ENCODE peak calls at places on chromosomes 12 and 14, in four cellular contexts. H is left ventricle myocardium inferior, M is heart right ventricle, P is K562. X is an unnamed sample.

GRCh38 chr12:70847871-70848270 is 72.7 kb downstream of the PTPRR start:
- DNase-seq in H (no peak), M (no peak), P (no peak), X (no peak)

GRCh38 chr12:19311165-19311564 is 128.1 kb upstream of the AEBP2 start:
- DNase-seq in H (no peak), M (no peak), P (no peak), X (no peak)

GRCh38 chr12:26719852-26720251 is 113.1 kb downstream of the ITPR2 start:
- DNase-seq in H (no peak), M (no peak), P (no peak), X (no peak)

GRCh38 chr14:45144658-45145057 is 8.9 kb downstream of the FANCM start:
- DNase-seq in H (no peak), M (no peak), P (no peak), X (no peak)

GRCh38 chr12:83183132-83183531 is 496.4 kb downstream of the TMTC2 start:
- DNase-seq in H (no peak), M (no peak), P (no peak), X (no peak)

GRCh38 chr12:90058721-90059120 is 350.1 kb upstream of the ATP2B1 start:
- DNase-seq in H (no peak), M (no peak), P (no peak), X (no peak)

GRCh38 chr12:27988594-27989233 is 16.2 kb upstream of the PTHLH start:
- DNase-seq in H (no peak), M (no peak), P (no peak), X (no peak)

GRCh38 chr14:74015178-74015577 is 3.9 kb downstream of the ENTPD5 start:
- DNase-seq in H (no peak), M (no peak), P (no peak), X (no peak)

GRCh38 chr14:68283378-68284123 is 464.0 kb downstream of the RAD51B start:
- DNase-seq in H (peak; percentile 29), M (peak; percentile 32), P (no peak), X (peak; percentile 58)

GRCh38 chr14:85281921-85282320 is 248.0 kb upstream of the FLRT2 start:
- DNase-seq in H (no peak), M (no peak), P (no peak), X (no peak)

GRCh38 chr12:93572712-93573551 is 457 bp downstream of the SOCS2 start:
- DNase-seq in H (peak; percentile 32), M (peak; percentile 53), P (peak; percentile 59), X (no peak)

GRCh38 chr12:106064622-106065021 is 74.1 kb downstream of the NUAK1 start:
- DNase-seq in H (no peak), M (no peak), P (no peak), X (no peak)

GRCh38 chr12:131085816-131086591 is 132.3 kb downstream of the ADGRD1 start:
- DNase-seq in H (no peak), M (no peak), P (no peak), X (no peak)

GRCh38 chr12:61860439-61860838 is 399.8 kb upstream of the USP15 start:
- DNase-seq in H (no peak), M (no peak), P (no peak), X (no peak)

GRCh38 chr14:105052110-105052458 is 13.1 kb downstream of the GPR132 start:
- DNase-seq in H (no peak), M (no peak), P (no peak), X (no peak)

GRCh38 chr12:129662184-129662583 is 241.6 kb downstream of the TMEM132D start:
- DNase-seq in H (no peak), M (no peak), P (no peak), X (no peak)

GRCh38 chr12:108193922-108194321 is 64.8 kb downstream of the WSCD2 start:
- DNase-seq in H (no peak), M (no peak), P (peak; percentile 61), X (peak; percentile 17)

GRCh38 chr12:113190761-113191160 is 5.2 kb downstream of the RITA1 start:
- DNase-seq in H (no peak), M (no peak), P (peak; percentile 88), X (no peak)

GRCh38 chr12:48958049-48958388 is 732 bp upstream of the ARF3 start:
- DNase-seq in H (no peak), M (no peak), P (no peak), X (no peak)

GRCh38 chr14:20551606-20552005 is 9.2 kb downstream of the RNASE9 start:
- DNase-seq in H (no peak), M (no peak), P (no peak), X (no peak)

GRCh38 chr12:24798335-24798734 is 150.6 kb downstream of the BCAT1 start:
- DNase-seq in H (no peak), M (no peak), P (no peak), X (no peak)

GRCh38 chr14:22384974-22385526 is 204.0 kb downstream of the DAD1 start:
- DNase-seq in H (no peak), M (no peak), P (no peak), X (no peak)

GRCh38 chr12:84912191-84913142 is at the start of gene SLC6A15:
- DNase-seq in H (no peak), M (no peak), P (no peak), X (no peak)

GRCh38 chr14:59305231-59305630 is 116.8 kb downstream of the DAAM1 start:
- DNase-seq in H (no peak), M (no peak), P (no peak), X (no peak)

GRCh38 chr12:85755760-85756159 is 80.4 kb downstream of the RASSF9 start:
- DNase-seq in H (no peak), M (no peak), P (no peak), X (no peak)

GRCh38 chr12:100229036-100229635 is 28.5 kb downstream of the ACTR6 start:
- DNase-seq in H (no peak), M (no peak), P (peak; percentile 64), X (no peak)

GRCh38 chr14:102222751-102223150 is 82.2 kb downstream of the MOK start:
- DNase-seq in H (no peak), M (no peak), P (no peak), X (no peak)

GRCh38 chr12:5276327-5276880 is 155.5 kb upstream of the NTF3 start:
- DNase-seq in H (no peak), M (no peak), P (no peak), X (no peak)

GRCh38 chr12:85445060-85445938 is 165.3 kb downstream of the ALX1 start:
- DNase-seq in H (no peak), M (no peak), P (no peak), X (no peak)

GRCh38 chr12:89756638-89757321 is 48.1 kb upstream of the ATP2B1 start:
- DNase-seq in H (no peak), M (no peak), P (peak; percentile 81), X (no peak)

GRCh38 chr12:15244341-15244740 is 23.1 kb upstream of the RERG start:
- DNase-seq in H (no peak), M (no peak), P (no peak), X (no peak)

GRCh38 chr14:76829650-76830421 is 3.6 kb downstream of the LRRC74A start:
- DNase-seq in H (peak; percentile 86), M (peak; percentile 67), P (no peak), X (no peak)

GRCh38 chr14:89000007-89000942 is 175.8 kb downstream of the TTC8 start:
- DNase-seq in H (no peak), M (peak; percentile 14), P (peak; percentile 73), X (no peak)

GRCh38 chr14:72892879-72893635 is 844 bp downstream of the DPF3 start:
- DNase-seq in H (peak; percentile 26), M (peak; percentile 39), P (peak; percentile 42), X (no peak)

GRCh38 chr14:92473261-92473946 is 40.2 kb upstream of the RIN3 start:
- DNase-seq in H (peak; percentile 56), M (no peak), P (no peak), X (no peak)

GRCh38 chr12:107458163-107458562 is 227.4 kb upstream of the PWP1 start:
- DNase-seq in H (peak; percentile 32), M (peak; percentile 21), P (no peak), X (no peak)

GRCh38 chr14:53515264-53515663 is 362.1 kb upstream of the DDHD1 start:
- DNase-seq in H (no peak), M (no peak), P (no peak), X (no peak)

GRCh38 chr14:53517276-53517960 is 364.3 kb upstream of the DDHD1 start:
- DNase-seq in H (no peak), M (no peak), P (no peak), X (no peak)

GRCh38 chr14:53516261-53516774 is 363.2 kb upstream of the DDHD1 start:
- DNase-seq in H (no peak), M (no peak), P (no peak), X (no peak)

GRCh38 chr14:53520529-53520928 is 367.4 kb upstream of the DDHD1 start:
- DNase-seq in H (no peak), M (no peak), P (no peak), X (no peak)

DNA sequence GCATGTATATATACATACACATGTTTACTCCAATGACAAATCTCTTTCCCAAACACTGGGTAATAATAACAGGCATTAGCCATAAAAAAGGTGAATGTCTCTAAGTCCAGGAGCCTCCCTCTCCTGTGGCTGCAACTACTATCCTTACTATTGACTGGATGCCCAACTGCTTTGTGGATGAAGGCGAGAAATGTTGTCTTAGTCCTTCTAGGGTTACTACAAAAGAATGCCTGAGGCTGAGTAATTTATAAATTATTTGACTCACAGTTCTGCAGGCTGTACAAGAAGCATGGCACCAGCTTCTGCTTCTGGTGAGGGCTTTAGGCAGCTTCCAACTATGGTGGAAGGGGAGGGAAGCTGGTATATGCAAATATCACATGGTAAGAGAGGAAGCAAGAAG is 366.0 kb upstream of the DDHD1 start:
- DNase-seq in H (no peak), M (no peak), P (no peak), X (no peak)
- H3K4me1 ChIP-seq in H (no peaks in the 10 kb centered on the region), M (no peaks in the 10 kb centered on the region), P (no peaks in the 10 kb centered on the region), X (no peaks in the 10 kb centered on the region)

GRCh38 chr12:122009741-122010140 is 11.9 kb upstream of the BCL7A start:
- DNase-seq in H (no peak), M (no peak), P (no peak), X (no peak)
- H3K4me3 ChIP-seq in H (no peak overlapping the region), M (no peak overlapping the region), P (no peak overlapping the region), X (no peak overlapping the region)

GRCh38 chr12:34218193-34219045 is 196.1 kb downstream of the ALG10 start:
- DNase-seq in H (peak; percentile 44), M (peak; percentile 37), P (peak; percentile 78), X (peak; percentile 46)
- TF ChIP-seq CTCF in H (peak; percentile 96), M (peak; percentile 76), P (peak; percentile 87), X (peak; percentile 93)

GRCh38 chr12:124542021-124542941 is 25.1 kb downstream of the NCOR2 start:
- DNase-seq in H (no peak), M (no peak), P (no peak), X (no peak)
- H3K4me1 ChIP-seq in H (peaks cover 81% of the 10 kb centered on the region), M (peaks cover 80% of the 10 kb centered on the region), P (peaks cover 15% of the 10 kb centered on the region), X (peaks cover 55% of the 10 kb centered on the region)

DNA sequence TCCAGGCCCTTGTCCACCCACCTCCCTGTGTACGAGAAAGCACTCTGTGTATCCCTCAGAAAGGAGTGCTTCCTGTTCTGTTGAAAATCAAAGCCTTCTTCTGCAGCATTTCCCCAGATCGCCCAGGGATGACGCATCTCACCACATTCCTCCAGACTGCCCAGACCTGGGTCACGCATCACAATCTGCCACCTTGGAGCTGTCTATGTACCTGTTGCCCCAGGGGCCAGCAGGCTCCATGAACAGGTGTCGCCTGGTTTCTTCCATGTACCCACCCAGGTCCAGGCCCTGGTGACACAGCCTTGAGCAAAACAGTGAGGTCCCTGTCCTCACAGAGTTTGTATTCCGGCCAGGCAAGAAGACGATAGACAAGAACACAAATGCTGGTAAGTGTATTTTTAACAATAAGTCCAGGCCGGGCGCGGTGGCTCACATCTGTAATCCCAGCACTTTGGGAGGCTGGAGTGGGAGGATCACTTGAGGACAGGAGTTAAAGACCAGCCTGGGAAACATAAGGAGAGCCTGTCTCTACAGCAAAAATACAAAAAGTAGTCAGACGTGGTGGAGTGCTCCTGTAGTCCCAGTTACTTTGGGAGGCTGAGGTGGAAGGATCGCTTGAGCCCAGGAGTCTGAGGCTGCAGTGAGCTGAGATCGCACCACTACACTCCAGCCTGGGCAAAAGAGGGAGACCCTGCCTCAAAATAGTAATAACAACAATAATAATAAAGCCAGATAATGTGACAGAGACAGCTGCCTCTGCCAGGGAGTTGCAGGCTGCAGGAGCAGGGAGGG is 6.8 kb upstream of the PPP1R13B start:
- DNase-seq in H (no peak), M (no peak), P (no peak), X (no peak)
- H3K4me3 ChIP-seq in H (no peak overlapping the region), M (no peak overlapping the region), P (no peak overlapping the region), X (no peak overlapping the region)

X was measured in CD8-positive, alpha-beta T cell.